ENCODE peak calls at places on chromosomes 13 and 19, in five cellular contexts. A is K562, E is GM12878, V is H1, J is HepG2. L is an unnamed sample.

GRCh38 chr19:44648536-44649370 is 5.0 kb downstream of the PVR start:
- DNase-seq in E (no peak), V (no peak), A (no peak), J (no peak), L (no peak)

GRCh38 chr13:51840141-51840540 is 4.8 kb downstream of the TMEM272 start:
- DNase-seq in V (no peak), A (no peak), E (no peak), J (no peak), L (no peak)

GRCh38 chr19:41265376-41266153 is 1.4 kb downstream of the HNRNPUL1 start:
- DNase-seq in E (no peak), V (no peak), J (peak; percentile 56), A (peak; percentile 24), L (peak; percentile 74)

GRCh38 chr19:23769691-23770468 is 11.2 kb upstream of the ZNF681 start:
- DNase-seq in A (no peak), E (no peak), V (no peak), J (no peak), L (no peak)

GRCh38 chr13:73880365-73880764 is 253.8 kb downstream of the KLF12 start:
- DNase-seq in A (no peak), V (no peak), E (no peak), J (no peak), L (no peak)

GRCh38 chr19:46637224-46637623 is 1.2 kb upstream of the GNG8 start:
- DNase-seq in J (no peak), V (no peak), A (no peak), E (no peak), L (no peak)

GRCh38 chr13:98083507-98083906 is 59.4 kb upstream of the FARP1 start:
- DNase-seq in A (no peak), E (no peak), J (no peak), V (no peak), L (no peak)

GRCh38 chr13:85693889-85694511 is 105.2 kb downstream of the SLITRK6 start:
- DNase-seq in A (no peak), E (no peak), V (no peak), J (no peak), L (peak; percentile 3)

GRCh38 chr13:109394311-109394988 is 391.9 kb downstream of the IRS2 start:
- DNase-seq in V (no peak), J (no peak), E (no peak), A (no peak), L (no peak)

GRCh38 chr19:17686592-17687042 is 1.5 kb downstream of the UNC13A start:
- DNase-seq in J (no peak), E (no peak), A (peak; percentile 81), V (peak; percentile 85), L (peak; percentile 63)

GRCh38 chr13:68719815-68720214 is 1387.8 kb upstream of the ATXN8OS start:
- DNase-seq in A (no peak), E (no peak), J (no peak), V (no peak), L (no peak)

GRCh38 chr13:101655435-101655834 is 203.0 kb downstream of the ITGBL1 start:
- DNase-seq in J (no peak), V (no peak), E (peak; percentile 9), A (no peak), L (no peak)

GRCh38 chr19:32870154-32870573 is 597 bp upstream of the SLC7A9 start:
- DNase-seq in E (no peak), A (no peak), V (peak; percentile 58), J (peak; percentile 16), L (no peak)

GRCh38 chr19:7177926-7178325 is 108.4 kb downstream of the ZNF557 start:
- DNase-seq in E (no peak), A (no peak), J (no peak), V (no peak), L (no peak)

GRCh38 chr19:54248016-54248601 is 5.5 kb upstream of the LILRA6 start:
- DNase-seq in A (no peak), V (no peak), E (no peak), J (no peak), L (no peak)

GRCh38 chr13:51180853-51181511 is 41.2 kb upstream of the FAM124A start:
- DNase-seq in A (no peak), V (peak; percentile 47), J (no peak), E (no peak), L (no peak)

GRCh38 chr13:35157143-35157755 is 215.2 kb downstream of the NBEA start:
- DNase-seq in V (no peak), A (peak; percentile 6), E (peak; percentile 33), J (peak; percentile 31), L (peak; percentile 56)

GRCh38 chr13:40333238-40333637 is 333.2 kb downstream of the FOXO1 start:
- DNase-seq in E (no peak), J (no peak), V (no peak), A (no peak), L (no peak)

GRCh38 chr13:68099616-68100015 is 869.5 kb upstream of the PCDH9 start:
- DNase-seq in J (no peak), V (no peak), A (no peak), E (no peak), L (no peak)

GRCh38 chr13:45242070-45242469 is 41.2 kb upstream of the KCTD4 start:
- DNase-seq in E (no peak), V (no peak), A (no peak), J (no peak), L (no peak)

GRCh38 chr19:18735752-18736151 is 52.3 kb downstream of the CRTC1 start:
- DNase-seq in E (no peak), V (no peak), A (no peak), J (no peak), L (no peak)

DNA sequence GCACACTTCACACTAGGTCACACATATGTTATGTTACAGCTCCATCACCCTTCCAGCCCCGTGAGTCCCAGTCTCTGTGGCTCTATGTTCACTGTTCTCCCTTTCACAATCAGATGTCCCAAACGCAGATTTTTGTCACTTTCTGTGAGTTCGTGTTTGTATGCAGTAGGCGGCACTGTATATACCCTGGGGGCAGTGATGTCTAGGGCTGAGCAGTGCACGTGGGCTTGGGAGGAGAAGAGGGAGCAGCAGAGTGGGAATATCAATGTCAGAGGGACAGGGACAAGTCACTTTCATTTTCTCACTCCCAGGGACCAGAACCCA is 22.0 kb downstream of the PSG1 start:
- DNase-seq in A (no peak), V (no peak), J (no peak), E (no peak), L (no peak)
- TF ChIP-seq CTCF in A (no peak), V (no peak), J (no peak), E (no peak), L (no peak)

DNA sequence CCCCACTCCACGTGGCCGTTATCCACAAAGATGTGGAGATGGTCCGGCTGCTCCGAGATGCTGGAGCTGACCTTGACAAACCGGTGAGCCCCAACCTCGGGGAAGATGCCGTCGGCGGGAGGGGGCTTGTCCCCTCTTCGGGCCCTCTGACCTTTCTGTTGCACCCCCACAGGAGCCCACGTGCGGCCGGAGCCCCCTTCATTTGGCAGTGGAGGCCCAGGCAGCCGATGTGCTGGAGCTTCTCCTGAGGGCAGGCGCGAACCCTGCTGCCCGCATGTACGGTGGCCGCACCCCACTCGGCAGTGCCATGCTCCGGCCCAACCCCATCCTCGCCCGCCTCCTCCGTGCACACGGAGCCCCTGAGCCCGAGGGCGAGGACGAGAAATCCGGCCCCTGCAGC is 4.8 kb downstream of the CCER2 start:
- DNase-seq in V (no peak), J (no peak), E (no peak), A (no peak), L (no peak)
- TF ChIP-seq POLR2A in V (no peak), J (no peak), E (peak; percentile 24), A (no peak), L (no peak)

DNA sequence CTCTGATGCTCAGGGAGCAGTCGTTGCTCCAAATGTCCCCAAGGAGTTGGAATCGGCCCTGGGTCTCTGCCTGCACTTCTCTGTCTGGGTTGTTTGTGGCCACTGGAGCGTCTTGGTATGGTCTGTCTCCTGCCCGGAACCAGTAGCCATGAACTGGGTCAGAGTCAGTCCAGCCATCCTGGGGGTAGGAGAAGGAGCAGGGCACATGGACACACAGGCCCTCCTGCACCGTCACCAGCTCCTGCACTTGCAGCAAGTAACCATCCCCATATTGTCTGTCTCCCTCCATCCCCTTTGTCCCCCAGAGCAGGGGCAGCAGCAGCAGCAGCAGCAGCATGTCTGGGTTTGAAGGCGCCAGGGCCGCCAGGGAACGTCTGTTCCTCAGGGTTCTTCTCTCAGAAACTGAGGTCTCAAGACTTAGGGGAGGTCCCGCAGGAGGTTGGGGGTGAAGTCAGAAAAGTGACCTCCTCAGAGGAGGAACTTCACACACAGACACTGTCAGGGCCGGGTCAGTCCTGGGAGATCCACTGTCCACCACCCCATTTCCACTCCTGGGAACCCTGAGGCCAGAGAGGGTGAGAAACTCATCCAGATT is at the start of gene SIGLEC8:
- DNase-seq in J (no peak), V (no peak), A (no peak), E (no peak), L (no peak)
- TF ChIP-seq HDAC2 in J (no peak), V (no peak), A (no peak), E (no peak), L (no peak)

GRCh38 chr13:103878891-103879605 is 812.8 kb upstream of the SLC10A2 start:
- DNase-seq in A (no peak), E (no peak), V (no peak), J (no peak), L (no peak)
- TF ChIP-seq CTCF in A (no peak), E (no peak), V (no peak), J (no peak), L (no peak)

DNA sequence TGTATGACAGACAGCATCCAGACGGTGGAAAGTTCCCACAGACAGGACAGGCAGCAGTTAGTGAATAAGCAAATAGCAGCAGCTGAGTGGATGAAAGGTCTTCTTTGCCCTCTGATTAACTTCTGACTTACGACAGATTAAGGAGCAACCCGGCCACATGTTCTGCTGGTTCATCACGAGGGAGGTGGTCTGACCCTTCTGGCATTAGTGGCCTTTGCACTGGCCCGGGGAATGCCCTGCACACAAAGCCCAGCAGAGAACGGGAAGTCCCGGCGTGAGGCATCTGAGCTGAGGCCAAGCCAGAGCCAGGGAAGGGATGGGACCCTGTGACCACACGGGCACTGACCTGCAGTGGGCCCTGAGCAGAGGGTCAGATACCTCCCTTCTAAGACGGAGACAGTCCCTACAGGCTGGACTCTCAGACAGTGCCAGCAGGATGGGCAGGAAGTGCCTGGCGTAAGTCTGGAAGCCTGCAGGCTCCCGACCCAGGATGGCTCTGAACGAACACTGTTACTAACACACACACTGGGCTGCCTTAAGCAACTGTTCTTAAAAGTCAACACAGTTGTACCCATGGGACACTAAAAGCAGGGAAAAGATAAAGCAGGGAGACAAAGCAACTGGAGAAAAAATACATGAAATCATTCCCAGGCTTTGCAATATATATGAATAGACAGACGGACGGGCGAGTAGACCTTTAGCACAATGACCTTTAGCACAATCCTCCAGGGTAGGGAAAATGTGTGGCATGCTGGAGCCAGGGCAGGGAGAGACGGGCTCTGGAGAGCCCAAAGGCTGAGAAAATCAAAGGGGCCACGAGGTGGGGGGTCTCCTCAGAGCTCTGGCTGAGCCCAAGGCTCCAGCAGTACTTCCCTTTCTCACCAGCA is 6.3 kb downstream of the C19orf12 start:
- DNase-seq in E (no peak), A (no peak), J (peak; percentile 79), V (no peak), L (no peak)
- TF ChIP-seq POLR2A in E (no peak), A (no peak), J (peak; percentile 52), V (no peak), L (no peak)

DNA sequence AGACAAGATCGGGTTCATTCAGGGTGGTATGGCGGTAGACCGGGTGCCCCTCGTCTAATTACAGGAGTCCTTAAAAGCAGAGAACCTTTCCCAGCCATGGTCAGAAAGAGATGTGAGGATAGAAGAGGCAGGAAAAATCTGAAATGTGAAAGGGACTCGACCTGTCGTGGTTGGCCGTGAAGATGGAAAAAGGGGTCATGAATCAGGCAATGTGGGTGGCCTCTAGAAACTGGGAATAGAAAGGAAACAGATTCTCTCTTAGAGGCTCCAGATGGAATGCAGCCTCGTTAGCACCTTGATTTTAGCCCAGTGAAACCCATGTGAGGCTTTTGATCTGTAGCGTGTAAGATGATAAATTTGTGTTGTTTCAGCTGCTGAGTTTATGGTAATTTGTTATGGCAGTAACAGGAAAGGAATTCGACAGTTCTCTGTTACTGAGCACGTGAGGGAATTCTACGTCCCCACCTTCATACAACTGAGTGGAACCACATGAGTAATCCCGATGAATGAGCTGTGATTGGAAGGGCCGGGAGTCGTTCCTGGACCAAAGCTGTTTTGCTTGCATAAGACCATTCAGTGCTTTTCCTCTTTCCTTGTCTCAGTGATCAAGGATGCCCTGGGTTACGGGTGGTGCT is 11.0 kb upstream of the CA11 start:
- DNase-seq in J (no peak), A (no peak), E (no peak), V (no peak), L (peak; percentile 65)
- TF ChIP-seq HDAC2 in J (no peak), A (no peak), E (no peak), V (no peak), L (no peak)

L was measured in A549.